ENCODE peak calls at places on chromosome 6, in six cellular contexts. K, A, Q, W, O and U are unnamed samples.

GRCh38 chr6:121548146-121548545 is 112.7 kb downstream of the GJA1 start:
- DNase-seq in A (no peak), W (no peak), O (no peak), Q (no peak), K (no peak), U (no peak)

GRCh38 chr6:157323114-157323923 is at the start of gene TMEM242:
- DNase-seq in O (peak), K (peak), A (peak), Q (peak), W (no peak), U (peak)

GRCh38 chr6:139029470-139030210 is 1.1 kb downstream of the ABRACL start:
- DNase-seq in W (no peak), O (no peak), Q (peak), A (peak), K (peak), U (peak)

GRCh38 chr6:73696990-73697651 is 1.1 kb downstream of the CD109 start:
- DNase-seq in Q (peak), O (no peak), W (no peak), K (no peak), A (no peak), U (no peak)

GRCh38 chr6:34384305-34385153 is 7.9 kb downstream of the NUDT3 start:
- DNase-seq in W (no peak), K (no peak), A (no peak), Q (no peak), O (no peak), U (no peak)

GRCh38 chr6:34736838-34737237 is 20.5 kb upstream of the SNRPC start:
- DNase-seq in A (no peak), O (no peak), K (no peak), Q (no peak), W (no peak), U (no peak)

GRCh38 chr6:32845381-32845884 is 1.6 kb upstream of the PSMB8 start:
- DNase-seq in A (no peak), W (no peak), K (no peak), O (peak), Q (no peak), U (no peak)

GRCh38 chr6:6315660-6316059 is 4.8 kb downstream of the F13A1 start:
- DNase-seq in W (no peak), Q (peak), O (no peak), K (peak), A (peak), U (peak)

GRCh38 chr6:112016335-112016734 is 37.6 kb upstream of the CCN6 start:
- DNase-seq in W (no peak), A (no peak), O (no peak), Q (peak), K (no peak), U (no peak)

GRCh38 chr6:144286503-144287393 is 1.6 kb downstream of the UTRN start:
- DNase-seq in K (peak), A (peak), O (no peak), W (no peak), Q (peak), U (peak)

GRCh38 chr6:41170547-41171160 is 7.7 kb upstream of the TREM2 start:
- DNase-seq in W (no peak), Q (no peak), K (no peak), A (no peak), O (no peak), U (no peak)

GRCh38 chr6:166438211-166438861 is 55.6 kb upstream of the MPC1 start:
- DNase-seq in A (no peak), Q (no peak), W (no peak), O (no peak), K (no peak), U (no peak)

GRCh38 chr6:26223677-26224546 is 136.7 kb downstream of the HFE start:
- DNase-seq in W (no peak), Q (peak), A (peak), O (no peak), K (no peak), U (peak)
- TF ChIP-seq POLR2A in W (no peak), Q (peak), A (no peak), O (peak), K (peak), U (peak)

DNA sequence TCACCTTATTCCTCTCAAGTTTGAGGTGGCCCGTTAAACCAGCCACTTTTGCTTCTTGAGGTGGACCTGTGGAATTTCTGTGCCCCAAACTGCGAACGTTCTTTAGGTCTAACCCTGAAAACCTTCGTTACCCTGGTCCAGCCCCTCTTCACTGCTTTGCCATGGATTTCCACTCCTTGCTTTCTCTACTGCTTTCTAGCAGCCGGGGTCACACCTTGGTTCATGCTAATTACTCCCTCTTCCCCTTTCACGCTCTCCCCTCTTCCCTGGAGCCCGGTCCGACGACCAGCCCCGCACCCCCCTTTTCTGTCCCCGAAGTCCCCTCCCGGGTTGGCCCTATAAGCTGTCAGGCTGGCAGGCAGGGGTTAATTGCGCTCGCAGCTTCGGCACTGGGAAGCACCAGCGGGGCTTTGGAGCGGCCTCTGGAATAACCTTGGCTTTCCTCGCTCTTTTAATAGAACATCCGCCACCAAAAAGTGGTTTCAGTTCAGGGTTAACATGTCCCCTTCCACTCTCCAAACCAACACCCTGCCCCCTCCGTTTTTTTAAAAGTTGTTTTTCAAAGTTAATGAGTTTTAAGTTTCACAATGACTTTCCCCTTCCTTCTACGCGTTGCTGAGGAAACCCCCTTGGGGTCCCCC is 1.4 kb upstream of the HIVEP1 start:
- DNase-seq in A (peak), Q (no peak), K (peak), W (peak), O (no peak), U (peak)
- TF ChIP-seq POLR2A in A (no peak), Q (no peak), K (no peak), W (no peak), O (peak), U (no peak)

GRCh38 chr6:10396775-10397174 is 18.1 kb downstream of the TFAP2A start:
- DNase-seq in Q (no peak), K (no peak), A (no peak), W (no peak), O (no peak), U (no peak)
- TF ChIP-seq POLR2A in Q (no peak), K (no peak), A (no peak), W (no peak), O (no peak), U (no peak)

DNA sequence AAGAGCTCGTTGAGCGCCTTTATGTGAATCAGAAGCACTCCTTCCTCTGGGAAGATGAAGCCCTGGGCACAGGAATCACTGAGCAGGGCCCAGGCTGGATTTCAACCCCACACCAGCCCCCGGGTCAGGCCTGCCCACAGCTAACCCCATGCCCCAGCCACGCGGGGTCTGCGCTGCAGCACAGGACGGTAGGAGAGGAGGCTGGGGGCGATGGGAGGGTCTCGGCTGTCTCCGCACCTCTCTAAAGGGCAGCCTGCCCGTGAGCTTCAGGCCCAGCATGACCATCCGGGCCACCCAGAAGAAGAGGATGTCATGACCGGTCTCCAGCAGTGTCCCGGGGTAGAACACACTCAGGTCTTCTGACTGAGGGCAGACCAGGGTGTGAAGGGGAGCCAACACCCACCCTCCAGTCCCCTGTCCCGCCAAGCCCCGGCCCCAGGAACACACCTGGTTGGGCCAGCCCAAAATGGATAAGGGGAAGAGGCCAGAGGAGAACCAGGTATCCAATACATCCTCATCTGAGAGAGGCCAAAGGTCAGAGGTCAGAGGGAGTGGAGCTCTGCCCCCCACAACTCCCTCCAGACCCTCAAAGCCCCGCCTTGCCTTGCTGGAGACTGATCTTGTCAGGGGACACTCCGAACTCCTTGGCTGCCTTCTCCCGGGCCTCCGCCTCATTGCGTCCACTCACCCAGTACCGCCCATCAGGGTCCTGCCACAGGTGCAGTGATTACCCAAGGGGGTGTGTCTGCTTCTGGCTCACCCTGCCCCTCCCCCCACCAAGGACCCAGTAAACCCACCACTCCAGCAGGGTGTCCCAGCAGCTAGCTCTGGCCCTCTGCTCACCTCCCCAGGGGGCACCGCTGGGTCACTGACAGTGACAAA is 4.4 kb upstream of the VWA7 start:
- DNase-seq in Q (no peak), O (no peak), K (no peak), W (no peak), A (no peak), U (no peak)
- TF ChIP-seq POLR2A in Q (no peak), O (no peak), K (no peak), W (no peak), A (no peak), U (no peak)

GRCh38 chr6:132166670-132167069 is 215.5 kb upstream of the CCN2 start:
- DNase-seq in A (no peak), W (no peak), K (no peak), O (no peak), Q (no peak), U (no peak)

GRCh38 chr6:132165677-132166076 is 214.5 kb upstream of the CCN2 start:
- DNase-seq in Q (no peak), A (no peak), K (no peak), W (no peak), O (no peak), U (no peak)

GRCh38 chr6:132161283-132161682 is 210.1 kb upstream of the CCN2 start:
- DNase-seq in K (no peak), A (no peak), W (no peak), O (no peak), Q (peak), U (no peak)
- TF ChIP-seq POLR2A in K (no peak), A (no peak), W (no peak), O (no peak), Q (no peak), U (no peak)

DNA sequence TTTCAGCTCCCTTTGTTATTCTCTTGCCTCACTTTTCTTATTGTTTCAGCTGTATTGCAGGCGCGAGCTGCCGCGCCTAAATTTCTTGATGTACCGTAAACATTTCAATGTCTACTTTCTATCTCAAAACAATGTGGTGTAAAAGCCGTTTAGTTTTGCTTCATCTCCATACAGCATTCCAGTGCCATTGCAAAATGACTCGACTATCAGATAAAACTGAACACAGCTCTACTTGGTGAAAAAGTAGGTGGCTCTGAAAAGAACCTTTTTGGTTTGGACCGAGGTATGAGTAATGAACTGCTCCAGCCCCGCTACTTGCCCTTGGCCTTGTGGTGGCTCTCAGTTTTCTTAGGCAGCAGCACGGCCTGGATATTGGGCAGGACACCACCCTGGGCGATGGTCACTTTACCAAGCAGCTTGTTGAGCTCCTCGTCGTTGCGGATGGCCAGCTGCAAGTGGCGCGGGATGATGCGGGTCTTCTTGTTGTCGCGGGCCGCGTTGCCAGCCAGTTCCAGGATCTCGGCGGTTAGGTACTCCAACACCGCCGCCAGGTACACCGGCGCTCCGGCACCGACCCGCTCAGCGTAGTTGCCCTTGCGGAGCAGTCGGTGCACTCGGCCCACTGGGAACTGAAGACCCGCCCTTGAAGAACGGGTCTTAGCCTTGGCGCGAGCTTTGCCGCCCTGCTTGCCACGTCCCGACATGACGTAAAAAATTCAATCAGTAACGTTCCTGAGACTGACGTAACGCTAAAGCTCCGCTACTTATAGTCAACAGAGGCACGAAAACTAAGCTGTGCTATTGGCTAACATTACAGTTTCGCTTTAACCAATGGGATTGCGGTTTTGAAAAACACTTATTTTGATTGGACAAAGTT is 74.3 kb downstream of the OR2B2 start:
- DNase-seq in A (peak), W (peak), K (peak), Q (peak), O (peak), U (peak)
- TF ChIP-seq POLR2A in A (peak), W (no peak), K (no peak), Q (peak), O (no peak), U (peak)

GRCh38 chr6:42877695-42878094 is 1.7 kb upstream of the RPL7L1 start:
- DNase-seq in O (no peak), W (no peak), A (no peak), Q (no peak), K (no peak), U (no peak)

GRCh38 chr6:42879372-42880239 is at the start of gene RPL7L1:
- DNase-seq in O (peak), A (peak), Q (peak), W (peak), K (peak), U (peak)
- TF ChIP-seq POLR2A in O (peak), A (peak), Q (peak), W (no peak), K (peak), U (no peak)